ENCODE peak calls at places on chromosomes 6 and 20, in ten cellular contexts. B is cardiac fibroblast, H is mesenchymal stem cell, Y is PC-3, R is right cardiac atrium, L is A549, E is fibroblast of pulmonary artery, F is astrocyte of the spinal cord, G is ovary, Q is coronary artery. S is an unnamed sample.

GRCh38 chr20:34629342-34629741 is 47.5 kb downstream of the PIGU start:
- DNase-seq in B (peak), H (no peak), Y (no peak), R (no peak), L (no peak), E (no peak), F (no peak), G (no peak), Q (no peak), S (no peak)

GRCh38 chr6:163738725-163739124 is 324.2 kb downstream of the QKI start:
- DNase-seq in B (no peak), H (peak), Y (no peak), R (no peak), L (no peak), E (no peak), F (peak), G (no peak), Q (no peak), S (no peak)

GRCh38 chr6:168129292-168130167 is 50.5 kb upstream of the FRMD1 start:
- DNase-seq in B (no peak), H (no peak), Y (no peak), R (no peak), L (no peak), E (no peak), F (no peak), G (no peak), Q (peak), S (no peak)

GRCh38 chr6:149459761-149460160 is 25.1 kb downstream of the ZC3H12D start:
- DNase-seq in B (peak), H (peak), Y (no peak), R (no peak), L (no peak), E (no peak), F (no peak), G (no peak), Q (no peak), S (no peak)

GRCh38 chr6:134911532-134911931 is 38.4 kb downstream of the ALDH8A1 start:
- DNase-seq in B (peak), H (peak), Y (peak), R (no peak), L (no peak), E (peak), F (peak), G (no peak), Q (no peak), S (peak)

GRCh38 chr20:33673411-33674293 is 576 bp downstream of the NECAB3 start:
- DNase-seq in B (peak), H (peak), Y (peak), R (no peak), L (peak), E (no peak), F (no peak), G (peak), Q (no peak), S (no peak)

GRCh38 chr6:12751694-12752304 is 35.2 kb downstream of the PHACTR1 start:
- DNase-seq in B (peak), H (peak), Y (peak), R (peak), L (peak), E (peak), F (peak), G (no peak), Q (no peak), S (peak)

GRCh38 chr6:152648090-152648489 is 10.9 kb upstream of the SYNE1 start:
- DNase-seq in B (peak), H (no peak), Y (no peak), R (no peak), L (no peak), E (peak), F (no peak), G (no peak), Q (no peak), S (peak)

GRCh38 chr6:33427585-33428218 is 7.8 kb downstream of the SYNGAP1 start:
- DNase-seq in B (no peak), H (peak), Y (peak), R (peak), L (peak), E (no peak), F (no peak), G (peak), Q (no peak), S (no peak)

GRCh38 chr6:3023663-3024483 is 24.2 kb downstream of the NQO2 start:
- DNase-seq in B (peak), H (peak), Y (peak), R (peak), L (peak), E (peak), F (peak), G (peak), Q (peak), S (peak)
- H3K4me3 ChIP-seq in B (peak), H (peak), Y (no peak), R (peak), L (peak), E (peak), F (no peak), G (peak), Q (peak), S (no peak)

GRCh38 chr6:132489376-132489775 is 23.5 kb downstream of the STX7 start:
- DNase-seq in B (no peak), H (no peak), Y (no peak), R (no peak), L (no peak), E (no peak), F (no peak), G (no peak), Q (no peak), S (no peak)
- H3K4me3 ChIP-seq in B (no peak), H (peak), Y (no peak), R (no peak), L (no peak), E (no peak), F (no peak), G (no peak), Q (no peak), S (no peak)

GRCh38 chr6:39821739-39822532 is 29.8 kb downstream of the DAAM2 start:
- DNase-seq in B (no peak), H (no peak), Y (no peak), R (peak), L (no peak), E (no peak), F (no peak), G (peak), Q (no peak), S (no peak)
- H3K4me3 ChIP-seq in B (no peak), H (peak), Y (no peak), R (peak), L (no peak), E (peak), F (no peak), G (no peak), Q (peak), S (peak)

DNA sequence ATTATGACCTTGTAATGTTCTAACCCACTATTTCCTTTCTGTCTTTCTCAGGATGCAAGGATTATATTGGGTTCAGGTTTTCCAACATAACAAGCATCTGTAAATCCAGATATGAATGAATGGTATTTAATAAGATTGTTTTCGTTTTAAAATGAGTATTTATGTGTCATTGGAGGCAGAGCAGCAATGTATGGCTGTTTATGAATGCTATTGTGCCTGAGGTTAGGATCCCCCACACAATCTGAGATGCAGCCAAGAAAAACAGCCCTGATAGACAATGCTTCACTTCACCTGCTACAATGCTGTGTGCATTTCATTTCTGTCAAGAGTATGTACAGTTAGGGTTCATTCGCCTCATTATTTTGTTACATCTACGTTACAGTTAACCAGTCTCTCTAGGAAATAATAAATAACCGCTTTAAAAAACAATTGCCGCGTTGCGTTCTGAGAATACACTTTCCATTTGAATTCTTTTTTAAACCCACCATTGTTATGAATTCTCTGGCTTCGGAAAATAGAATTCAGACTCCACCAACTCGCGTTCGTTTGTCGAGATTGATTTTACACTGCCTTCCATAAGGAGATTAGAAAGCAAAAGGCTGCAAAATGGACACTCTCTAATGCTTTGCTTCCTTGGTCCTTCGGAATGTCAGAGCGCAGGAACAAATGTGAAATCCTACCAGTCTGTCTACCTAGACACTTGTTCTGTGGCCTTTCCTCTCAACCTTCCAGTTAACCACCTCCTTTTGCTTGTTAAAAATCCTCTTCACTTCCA is 19.5 kb downstream of the TFAP2A start:
- DNase-seq in B (no peak), H (no peak), Y (peak), R (no peak), L (no peak), E (no peak), F (no peak), G (no peak), Q (no peak), S (no peak)
- H3K4me3 ChIP-seq in B (no peak), H (no peak), Y (no peak), R (no peak), L (no peak), E (no peak), F (no peak), G (no peak), Q (no peak), S (no peak)

DNA sequence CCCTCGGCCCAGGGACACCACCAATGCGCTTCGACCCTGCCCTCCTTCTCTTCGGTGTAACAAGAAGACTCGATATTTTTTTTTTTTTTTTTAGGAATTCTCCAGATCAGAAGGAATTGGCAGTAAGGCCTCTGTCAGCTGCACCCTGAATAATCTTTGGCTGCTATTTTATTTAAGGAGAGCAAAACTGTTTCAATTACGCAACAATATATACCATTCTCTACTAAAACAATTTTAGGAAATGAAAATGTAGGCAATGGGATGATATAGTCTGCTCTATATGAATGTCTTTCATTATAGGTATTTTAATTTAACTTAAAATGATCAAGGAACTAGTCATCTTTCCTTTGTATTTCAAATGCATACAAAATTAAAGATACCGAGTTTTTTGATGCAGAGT is 13.3 kb downstream of the ZCCHC3 start:
- DNase-seq in B (no peak), H (no peak), Y (no peak), R (no peak), L (no peak), E (no peak), F (no peak), G (no peak), Q (no peak), S (no peak)
- H3K4me3 ChIP-seq in B (no peak), H (peak), Y (no peak), R (peak), L (no peak), E (peak), F (no peak), G (no peak), Q (peak), S (no peak)

GRCh38 chr6:156852858-156853216 is 75.7 kb downstream of the ARID1B start:
- DNase-seq in B (no peak), H (no peak), Y (no peak), R (no peak), L (no peak), E (no peak), F (no peak), G (no peak), Q (no peak), S (no peak)
- H3K4me3 ChIP-seq in B (no peak), H (no peak), Y (no peak), R (no peak), L (no peak), E (no peak), F (no peak), G (no peak), Q (no peak), S (no peak)

GRCh38 chr20:58239216-58239615 is 10.8 kb upstream of the ANKRD60 start:
- DNase-seq in B (no peak), H (no peak), Y (no peak), R (no peak), L (no peak), E (no peak), F (no peak), G (no peak), Q (no peak), S (no peak)

GRCh38 chr20:58235010-58235409 is 6.6 kb upstream of the ANKRD60 start:
- DNase-seq in B (no peak), H (no peak), Y (no peak), R (no peak), L (no peak), E (no peak), F (no peak), G (no peak), Q (no peak), S (no peak)

GRCh38 chr20:58238490-58238889 is 10.0 kb upstream of the ANKRD60 start:
- DNase-seq in B (no peak), H (no peak), Y (no peak), R (no peak), L (no peak), E (no peak), F (no peak), G (no peak), Q (no peak), S (no peak)

GRCh38 chr20:58236612-58237317 is 8.3 kb upstream of the ANKRD60 start:
- DNase-seq in B (peak), H (peak), Y (peak), R (peak), L (peak), E (peak), F (peak), G (peak), Q (no peak), S (no peak)

GRCh38 chr20:58237318-58238182 is 9.1 kb upstream of the ANKRD60 start:
- DNase-seq in B (peak), H (peak), Y (peak), R (no peak), L (no peak), E (peak), F (peak), G (no peak), Q (no peak), S (peak)
- H3K4me3 ChIP-seq in B (no peak), H (peak), Y (peak), R (no peak), L (no peak), E (no peak), F (peak), G (no peak), Q (peak), S (no peak)

DNA sequence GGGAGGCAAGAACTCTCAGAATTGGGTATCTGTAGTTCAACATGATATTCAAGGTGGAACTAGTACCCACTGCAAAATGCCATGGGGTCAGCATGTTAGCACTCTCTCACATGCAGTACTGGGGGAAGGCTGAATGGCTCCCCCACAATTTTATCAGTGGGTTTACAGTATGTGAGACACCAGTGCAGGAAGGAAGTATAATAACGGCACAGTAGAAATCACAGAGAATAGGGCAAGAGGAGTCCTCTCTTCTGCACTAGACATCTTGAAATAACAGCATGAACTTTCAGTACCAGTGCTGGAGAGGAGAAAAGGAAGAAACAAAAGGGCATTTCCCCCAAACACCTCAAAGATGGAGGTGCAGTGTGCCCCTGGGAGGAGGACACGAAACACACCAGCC is 1.5 kb downstream of the SLC35B2 start:
- DNase-seq in B (no peak), H (no peak), Y (no peak), R (no peak), L (peak), E (no peak), F (no peak), G (no peak), Q (no peak), S (no peak)
- H3K4me3 ChIP-seq in B (peak), H (peak), Y (peak), R (no peak), L (peak), E (peak), F (peak), G (no peak), Q (peak), S (peak)

S was measured in skeletal muscle cell.